ENCODE peak calls at places on chromosome 10, in eight cellular contexts. W is Calu3, F is heart right ventricle, G is GM10248, B is GM13976, T is GM13977, Z is progenitor cell of endocrine pancreas, S is DND-41. C is an unnamed sample.

GRCh38 chr10:14478639-14479038 is 147.9 kb upstream of the FRMD4A start:
- DNase-seq in W (peak; percentile 45), F (peak; percentile 65), G (peak; percentile 37), B (peak; percentile 41), T (peak; percentile 33), Z (no peak), S (no peak), C (peak; percentile 35)

GRCh38 chr10:128092454-128092853 is 33.8 kb downstream of the MKI67 start:
- DNase-seq in W (no peak), F (no peak), G (no peak), B (no peak), T (no peak), Z (no peak), S (no peak), C (no peak)

GRCh38 chr10:15542817-15543216 is 171.7 kb upstream of the FAM171A1 start:
- DNase-seq in W (no peak), F (no peak), G (no peak), B (no peak), T (no peak), Z (no peak), S (no peak), C (no peak)

GRCh38 chr10:48465860-48466521 is 138.9 kb downstream of the ARHGAP22 start:
- DNase-seq in W (no peak), F (no peak), G (no peak), B (no peak), T (no peak), Z (peak; percentile 5), S (no peak), C (no peak)

GRCh38 chr10:120963053-120963533 is 111.9 kb downstream of the WDR11 start:
- DNase-seq in W (no peak), F (no peak), G (no peak), B (no peak), T (no peak), Z (no peak), S (no peak), C (no peak)

GRCh38 chr10:116521424-116522305 is 24.1 kb upstream of the PNLIP start:
- DNase-seq in W (peak; percentile 38), F (no peak), G (peak; percentile 42), B (peak; percentile 58), T (peak; percentile 55), Z (peak; percentile 30), S (peak; percentile 35), C (peak; percentile 58)

GRCh38 chr10:96636546-96636945 is 49.7 kb upstream of the TM9SF3 start:
- DNase-seq in W (no peak), F (no peak), G (no peak), B (no peak), T (no peak), Z (no peak), S (no peak), C (no peak)

GRCh38 chr10:116444527-116445142 is 17.0 kb downstream of the PNLIPRP3 start:
- DNase-seq in W (peak; percentile 9), F (no peak), G (peak; percentile 18), B (peak; percentile 42), T (peak; percentile 20), Z (no peak), S (peak; percentile 5), C (peak; percentile 25)

GRCh38 chr10:35466170-35466569 is 129.9 kb downstream of the CCNY start:
- DNase-seq in W (no peak), F (no peak), G (no peak), B (no peak), T (no peak), Z (no peak), S (no peak), C (no peak)

GRCh38 chr10:33611423-33611822 is 277.0 kb upstream of the NRP1 start:
- DNase-seq in W (no peak), F (no peak), G (no peak), B (no peak), T (no peak), Z (no peak), S (no peak), C (no peak)

GRCh38 chr10:35426657-35427056 is 90.3 kb downstream of the CCNY start:
- DNase-seq in W (no peak), F (no peak), G (no peak), B (no peak), T (no peak), Z (no peak), S (no peak), C (no peak)

GRCh38 chr10:37289833-37290464 is 164.6 kb downstream of the ANKRD30A start:
- DNase-seq in W (no peak), F (no peak), G (no peak), B (no peak), T (no peak), Z (no peak), S (no peak), C (no peak)

GRCh38 chr10:5685764-5686240 is 1.2 kb downstream of the TASOR2 start:
- DNase-seq in W (no peak), F (no peak), G (no peak), B (no peak), T (no peak), Z (no peak), S (no peak), C (no peak)

GRCh38 chr10:133245439-133246235 is 8.0 kb downstream of the VENTX start:
- DNase-seq in W (no peak), F (no peak), G (no peak), B (no peak), T (no peak), Z (no peak), S (no peak), C (no peak)

GRCh38 chr10:102596506-102596971 is 47.7 kb upstream of the TRIM8 start:
- DNase-seq in W (peak; percentile 64), F (no peak), G (peak; percentile 80), B (peak; percentile 83), T (peak; percentile 68), Z (no peak), S (peak; percentile 36), C (peak; percentile 53)

GRCh38 chr10:30818010-30818660 is 188.6 kb upstream of the LYZL2 start:
- DNase-seq in W (peak; percentile 41), F (peak; percentile 76), G (no peak), B (no peak), T (peak; percentile 40), Z (no peak), S (no peak), C (no peak)

GRCh38 chr10:133221331-133221730 is 8.7 kb upstream of the UTF1 start:
- DNase-seq in W (no peak), F (no peak), G (no peak), B (no peak), T (no peak), Z (no peak), S (no peak), C (no peak)

GRCh38 chr10:29012926-29013554 is 275.8 kb upstream of the LYZL1 start:
- DNase-seq in W (no peak), F (no peak), G (no peak), B (no peak), T (no peak), Z (no peak), S (no peak), C (no peak)

DNA sequence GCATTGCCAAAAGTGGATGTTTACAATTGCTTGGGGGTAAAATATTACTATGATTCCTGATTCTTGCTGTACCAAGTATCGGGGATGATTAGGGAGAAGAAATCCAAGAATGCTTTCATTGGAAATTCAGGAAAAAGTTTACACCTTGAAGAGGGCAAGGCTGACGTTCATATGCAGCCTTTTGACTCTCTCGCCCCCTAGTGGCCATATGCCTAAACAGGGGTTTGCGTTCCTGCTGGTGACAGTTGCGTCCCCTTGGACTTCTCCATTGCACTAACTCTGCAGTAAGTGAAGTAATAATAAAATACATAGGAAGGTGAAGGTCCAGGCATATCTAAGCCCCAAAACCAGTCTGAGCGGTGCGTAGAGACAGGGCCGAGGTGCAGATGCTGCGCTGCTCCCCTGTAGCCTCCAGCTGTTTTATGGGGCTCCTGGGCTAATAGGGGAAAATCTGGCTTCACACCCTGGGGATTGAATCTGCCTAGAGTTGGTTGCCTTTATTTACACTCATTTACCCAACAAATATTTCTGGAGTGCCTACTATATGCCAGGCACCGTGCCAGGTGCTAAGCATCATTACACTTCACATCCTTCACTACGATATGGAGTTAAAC is 12.4 kb upstream of the KIAA1217 start:
- DNase-seq in W (peak; percentile 87), F (peak; percentile 62), G (peak; percentile 74), B (peak; percentile 73), T (peak; percentile 74), Z (peak; percentile 80), S (peak; percentile 74), C (peak; percentile 79)
- TF ChIP-seq CTCF in W (peak; percentile 91), F (peak; percentile 94), G (peak; percentile 91), B (peak; percentile 91), T (peak; percentile 97), Z (peak; percentile 97), S (peak; percentile 95), C (peak; percentile 89)

GRCh38 chr10:114260366-114260765 is 21.3 kb downstream of the VWA2 start:
- DNase-seq in W (no peak), F (no peak), G (no peak), B (no peak), T (no peak), Z (no peak), S (no peak), C (no peak)
- TF ChIP-seq CTCF in W (no peak), F (no peak), G (no peak), B (no peak), T (no peak), Z (no peak), S (no peak), C (no peak)

GRCh38 chr10:129231821-129232220 is 235.2 kb upstream of the MGMT start:
- DNase-seq in W (no peak), F (no peak), G (no peak), B (no peak), T (no peak), Z (no peak), S (no peak), C (no peak)

GRCh38 chr10:129236411-129236810 is 230.6 kb upstream of the MGMT start:
- DNase-seq in W (no peak), F (no peak), G (no peak), B (no peak), T (no peak), Z (no peak), S (no peak), C (no peak)

DNA sequence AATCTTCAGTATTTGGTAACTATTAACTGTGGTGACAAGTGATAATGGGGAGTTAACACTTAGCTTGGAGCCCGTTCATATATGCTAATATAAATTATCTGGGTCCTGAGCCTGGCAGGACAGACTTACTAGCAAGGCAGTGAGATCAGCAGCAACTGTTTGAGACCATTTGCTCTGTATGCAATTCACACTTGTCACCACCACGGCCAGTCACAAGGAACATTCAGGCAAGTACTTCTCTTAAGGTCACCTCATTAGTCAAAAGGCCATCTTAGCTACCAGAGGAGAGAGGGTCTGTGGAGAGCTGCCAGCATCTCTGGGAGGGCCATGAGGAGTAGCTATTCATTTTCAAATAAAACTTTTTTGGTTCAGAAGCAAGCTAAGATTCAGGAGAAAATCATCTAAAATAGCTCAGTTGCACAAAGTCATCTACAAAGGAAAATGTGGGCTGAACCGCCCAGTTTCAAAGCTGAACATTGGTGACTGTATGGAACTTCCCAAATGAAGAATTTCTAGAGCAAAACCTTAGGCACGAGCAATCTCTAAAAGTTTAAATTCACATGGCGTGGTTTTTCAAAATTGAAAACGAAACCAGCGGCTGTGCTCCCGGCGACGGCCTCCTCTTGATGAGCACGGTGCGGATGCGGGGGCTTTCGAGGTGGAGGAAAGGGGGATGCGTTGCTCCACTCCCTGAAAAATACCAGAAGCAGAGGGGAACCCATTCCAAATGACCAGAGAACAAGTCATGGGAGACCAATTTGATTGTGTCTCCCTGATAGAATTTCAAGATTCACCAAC is 233.5 kb upstream of the MGMT start:
- DNase-seq in W (no peak), F (no peak), G (no peak), B (no peak), T (no peak), Z (no peak), S (no peak), C (no peak)
- TF ChIP-seq CTCF in W (no peak), F (no peak), G (no peak), B (no peak), T (no peak), Z (no peak), S (no peak), C (no peak)

GRCh38 chr10:113980408-113981087 is 63.1 kb upstream of the ADRB1 start:
- DNase-seq in W (no peak), F (no peak), G (no peak), B (no peak), T (no peak), Z (no peak), S (no peak), C (no peak)
- TF ChIP-seq CTCF in W (no peak), F (peak; percentile 16), G (peak; percentile 13), B (no peak), T (peak; percentile 5), Z (no peak), S (peak; percentile 39), C (no peak)